ENCODE peak calls at places on chromosome 12, in nine cellular contexts. B is heart right ventricle; M is SK-N-MC; C is tibial nerve; E is Peyer's patch; A is mesendoderm; W is endodermal cell; Y is naive thymus-derived CD4-positive, alpha-beta T cell; V is Panc1. O is an unnamed sample. For H3K36me3, the result is how much of the 10 kb centered on the place peaks cover.

GRCh38 chr12:122834921-122835692 is at the start of gene HIP1R:
- DNase-seq in W (peak), M (no peak), A (peak), V (no peak), C (no peak), E (peak), B (no peak), Y (peak), O (peak)

GRCh38 chr12:57893460-57894353 is 47.2 kb upstream of the CTDSP2 start:
- DNase-seq in A (peak), B (peak), E (peak), Y (no peak), W (peak), V (no peak), C (peak), M (peak), O (peak)

GRCh38 chr12:112183591-112184021 is 58.2 kb downstream of the TRAFD1 start:
- DNase-seq in E (no peak), B (no peak), C (no peak), V (no peak), Y (no peak), M (no peak), W (peak), A (no peak), O (no peak)

GRCh38 chr12:95218852-95219171 is 1.2 kb downstream of the VEZT start:
- DNase-seq in A (no peak), E (peak), W (no peak), Y (peak), B (no peak), C (no peak), V (no peak), M (no peak), O (peak)

GRCh38 chr12:105172037-105172436 is 63.9 kb downstream of the APPL2 start:
- DNase-seq in B (no peak), A (no peak), M (no peak), E (no peak), V (no peak), W (no peak), C (no peak), Y (no peak), O (no peak)

GRCh38 chr12:122013792-122014590 is 7.7 kb upstream of the BCL7A start:
- DNase-seq in M (no peak), E (no peak), V (no peak), A (no peak), W (no peak), B (no peak), C (no peak), Y (no peak), O (no peak)

GRCh38 chr12:130127909-130128763 is 34.1 kb upstream of the FZD10 start:
- DNase-seq in W (no peak), B (peak), M (no peak), Y (no peak), E (no peak), C (peak), V (no peak), A (no peak), O (no peak)

GRCh38 chr12:10618338-10618987 is 5.1 kb upstream of the MAGOHB start:
- DNase-seq in W (no peak), V (peak), B (no peak), E (no peak), Y (no peak), M (no peak), A (no peak), C (no peak), O (no peak)

GRCh38 chr12:57110189-57111045 is 745 bp downstream of the STAT6 start:
- DNase-seq in C (peak), A (peak), V (no peak), Y (peak), B (peak), E (peak), M (no peak), W (peak), O (peak)

GRCh38 chr12:44000309-44000952 is 164.6 kb downstream of the TMEM117 start:
- DNase-seq in A (peak), C (no peak), Y (no peak), V (no peak), M (no peak), W (peak), E (peak), B (no peak), O (peak)

GRCh38 chr12:121974026-121974985 is 47.4 kb upstream of the BCL7A start:
- DNase-seq in C (no peak), V (no peak), B (no peak), A (no peak), W (no peak), Y (no peak), E (no peak), M (no peak), O (no peak)

GRCh38 chr12:6613776-6614512 is 6.8 kb upstream of the CHD4 start:
- DNase-seq in M (no peak), A (peak), B (peak), Y (no peak), V (no peak), E (peak), C (peak), W (peak), O (peak)

GRCh38 chr12:121391619-121392324 is 8.1 kb upstream of the RNF34 start:
- DNase-seq in B (peak), V (no peak), M (peak), A (no peak), Y (peak), E (peak), W (no peak), C (peak), O (peak)

GRCh38 chr12:98439471-98440164 is 75.8 kb upstream of the TMPO start:
- DNase-seq in E (no peak), V (no peak), M (peak), A (peak), Y (no peak), W (peak), C (no peak), B (peak), O (peak)

GRCh38 chr12:98221243-98221808 is 294.1 kb upstream of the TMPO start:
- DNase-seq in B (no peak), E (no peak), V (no peak), M (no peak), W (peak), A (peak), Y (no peak), C (no peak), O (no peak)

GRCh38 chr12:26940820-26941219 is 2.5 kb downstream of the FGFR1OP2 start:
- DNase-seq in Y (no peak), V (no peak), W (no peak), A (no peak), M (no peak), C (no peak), B (no peak), E (no peak), O (no peak)

GRCh38 chr12:89160716-89161123 is 191.6 kb downstream of the DUSP6 start:
- DNase-seq in A (peak), B (peak), C (peak), W (no peak), Y (peak), M (no peak), E (peak), V (no peak), O (peak)

DNA sequence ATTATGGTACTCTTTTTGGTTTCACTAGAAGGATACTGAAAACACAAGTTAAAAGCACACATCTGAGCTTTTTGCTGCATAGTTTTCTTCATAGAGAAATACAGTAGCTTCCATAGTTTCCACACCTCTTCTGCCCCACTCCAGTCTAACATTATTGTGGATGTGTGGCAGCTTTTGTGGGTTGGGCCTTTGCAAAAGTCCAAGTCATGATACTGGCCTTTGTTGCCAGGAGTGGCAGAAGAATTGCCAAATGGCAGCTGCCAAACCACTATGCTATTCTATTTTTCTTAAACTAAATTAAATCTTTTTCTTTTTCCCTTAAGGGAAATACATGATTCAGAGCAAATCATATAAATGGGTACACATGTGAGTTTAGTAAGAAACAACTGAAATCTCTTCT is 114.8 kb downstream of the PLEKHA5 start:
- DNase-seq in M (no peak), W (no peak), Y (no peak), B (no peak), C (no peak), E (no peak), A (no peak), V (no peak), O (no peak)
- H3K4me3 ChIP-seq in M (peak), W (no peak), Y (no peak), B (no peak), C (no peak), E (no peak), A (no peak), V (no peak), O (no peak)

DNA sequence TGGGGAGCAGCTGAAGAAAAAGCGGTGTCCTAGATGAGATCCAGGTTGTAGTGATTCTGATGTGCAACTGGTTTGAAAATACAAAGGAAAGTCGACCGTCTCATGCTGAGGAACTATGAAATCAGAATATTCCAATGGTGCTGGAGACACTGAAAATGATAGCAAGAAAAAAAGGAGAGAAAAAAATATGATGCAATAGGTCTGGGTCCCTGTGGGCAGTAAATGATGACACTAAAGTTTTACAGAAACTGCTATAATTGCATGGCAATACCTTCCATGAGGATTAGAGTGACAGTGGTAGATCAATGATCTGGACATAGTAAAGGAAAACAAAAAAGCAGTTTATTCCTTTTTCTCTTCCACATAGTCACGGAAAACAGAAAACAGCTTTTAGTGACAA is 2.3 kb downstream of the PYM1 start:
- DNase-seq in W (no peak), V (no peak), B (no peak), C (no peak), E (no peak), A (no peak), Y (no peak), M (no peak), O (no peak)
- H3K36me3 ChIP-seq in W (under half), V (under half), B (under half), C (under half), E (under half), A (under half), Y (under half), M (under half), O (under half)

GRCh38 chr12:70839544-70839943 is 81.0 kb downstream of the PTPRR start:
- DNase-seq in M (no peak), Y (no peak), B (no peak), W (peak), V (no peak), C (no peak), E (no peak), A (peak), O (no peak)

GRCh38 chr12:70842942-70843341 is 77.6 kb downstream of the PTPRR start:
- DNase-seq in B (no peak), M (no peak), V (no peak), Y (no peak), A (no peak), W (no peak), E (no peak), C (no peak), O (no peak)

GRCh38 chr12:70843363-70843762 is 77.2 kb downstream of the PTPRR start:
- DNase-seq in B (no peak), A (no peak), W (no peak), C (no peak), E (no peak), V (no peak), Y (no peak), M (no peak), O (no peak)

GRCh38 chr12:70840966-70841365 is 79.6 kb downstream of the PTPRR start:
- DNase-seq in Y (no peak), M (no peak), C (no peak), A (no peak), B (no peak), E (no peak), V (no peak), W (no peak), O (no peak)

DNA sequence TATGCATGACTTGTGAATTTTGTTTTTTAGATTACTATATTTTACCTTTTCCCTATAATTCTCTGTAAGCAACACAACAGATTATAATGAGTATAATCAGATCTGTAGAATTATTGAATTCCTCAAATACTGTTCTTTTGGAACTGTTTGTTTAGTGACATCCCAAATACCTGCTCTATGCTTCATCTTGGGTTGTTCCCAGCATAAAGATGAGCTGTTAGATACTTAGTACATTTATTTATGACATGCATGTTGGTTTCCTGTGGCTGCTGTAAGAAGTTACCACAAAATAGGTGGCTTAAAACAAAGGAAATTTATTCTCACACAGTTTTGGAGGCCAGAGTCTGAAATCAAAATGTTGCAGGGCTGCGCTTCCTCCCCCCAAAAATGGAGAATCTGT is 78.4 kb downstream of the PTPRR start:
- DNase-seq in C (no peak), A (no peak), B (no peak), E (no peak), V (no peak), W (no peak), M (no peak), Y (no peak), O (no peak)
- H3K27ac ChIP-seq in C (no peak), A (no peak), B (no peak), E (no peak), V (no peak), W (no peak), M (no peak), Y (no peak), O (no peak)

GRCh38 chr12:67068204-67068731 is 200.9 kb upstream of the CAND1 start:
- DNase-seq in W (peak), V (no peak), Y (no peak), B (no peak), E (no peak), A (peak), M (no peak), C (no peak), O (peak)
- H3K4me3 ChIP-seq in W (peak), V (peak), Y (peak), B (peak), E (peak), A (peak), M (peak), C (peak), O (peak)

GRCh38 chr12:76368230-76368629 is 20.0 kb upstream of the BBS10 start:
- DNase-seq in W (no peak), C (no peak), E (no peak), M (no peak), Y (no peak), B (no peak), A (no peak), V (no peak), O (no peak)
- H3K36me3 ChIP-seq in W (half or more), C (under half), E (under half), M (half or more), Y (under half), B (under half), A (under half), V (under half), O (under half)

DNA sequence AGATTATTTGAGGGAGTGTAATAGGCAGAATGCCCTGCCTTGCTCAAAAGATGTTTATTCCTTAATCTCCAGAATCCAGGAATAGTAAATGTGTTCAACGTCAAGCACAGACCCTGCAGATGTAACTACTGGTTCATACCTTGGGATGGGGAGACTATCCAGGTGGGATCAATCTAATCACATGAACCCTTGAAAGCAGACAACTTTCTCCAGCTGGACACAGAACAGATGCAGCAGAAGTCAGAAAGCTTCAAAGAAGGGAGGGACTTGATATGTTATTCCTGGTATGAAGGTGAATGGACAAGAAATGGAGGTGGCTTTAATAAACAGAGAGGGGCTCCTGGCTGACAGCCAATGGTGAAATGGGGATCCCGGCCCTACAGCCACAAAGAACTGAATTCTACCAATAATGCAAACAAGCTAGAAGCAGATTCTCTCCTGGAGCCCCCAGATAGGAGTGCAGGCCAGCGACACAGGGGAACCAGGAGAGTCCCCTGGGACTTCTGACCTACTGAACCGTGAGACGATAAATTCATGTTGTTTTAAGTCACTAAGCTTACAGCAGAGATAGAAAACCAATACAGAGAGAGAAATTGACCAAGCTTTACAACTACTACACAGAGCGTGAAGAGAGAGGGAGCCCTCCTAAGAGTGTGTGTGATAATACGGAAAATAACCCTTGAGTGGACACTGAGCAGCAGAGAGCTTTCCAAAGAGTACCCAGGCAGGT is 133.5 kb upstream of the TMEM132C start:
- DNase-seq in W (no peak), M (no peak), Y (no peak), C (no peak), A (no peak), B (no peak), E (no peak), V (no peak), O (no peak)
- H3K27ac ChIP-seq in W (no peak), M (no peak), Y (no peak), C (no peak), A (no peak), B (no peak), E (no peak), V (no peak), O (no peak)

DNA sequence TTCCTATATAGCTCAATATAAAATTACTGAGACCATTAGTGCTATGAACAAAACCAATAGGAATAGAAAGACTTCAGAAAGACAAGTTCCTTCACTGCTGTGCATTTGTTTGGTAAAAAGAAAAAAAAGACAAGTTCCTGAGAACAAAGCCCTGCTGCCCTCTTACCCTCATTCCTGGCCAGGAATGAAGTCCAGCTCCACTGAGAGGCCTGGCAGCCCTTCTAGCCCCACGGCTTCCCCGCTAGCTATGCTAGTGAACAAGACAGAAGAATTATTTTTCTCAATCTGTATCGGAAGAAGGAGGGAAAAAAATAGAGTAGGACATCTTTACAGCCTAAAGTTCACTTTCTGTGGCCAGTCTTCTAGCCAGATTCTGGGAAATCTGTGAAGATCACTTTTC is 1.6 kb downstream of the MFAP5 start:
- DNase-seq in M (no peak), W (no peak), A (no peak), E (no peak), Y (no peak), B (no peak), C (no peak), V (no peak), O (no peak)
- H3K4me3 ChIP-seq in M (no peak), W (no peak), A (no peak), E (no peak), Y (no peak), B (peak), C (peak), V (no peak), O (no peak)

O was measured in A673.